ENCODE peak calls at places on chromosome 22, in six cellular contexts. One of them, this sample, is unnamed.

GRCh38 chr22:26585104-26585790 is 4.7 kb downstream of the TPST2 start:
- DNase-seq in colonic mucosa: no peak
- DNase-seq in NCI-H1417: no peak
- DNase-seq in SJSA1: peak
- DNase-seq in type B pancreatic cell: no peak
- DNase-seq in GM13977: no peak
- DNase-seq in this sample: peak

GRCh38 chr22:43476341-43476740 is 64.5 kb downstream of the MPPED1 start:
- DNase-seq in colonic mucosa: no peak
- DNase-seq in type B pancreatic cell: no peak
- DNase-seq in GM13977: no peak
- DNase-seq in NCI-H1417: no peak
- DNase-seq in SJSA1: no peak
- DNase-seq in this sample: no peak

GRCh38 chr22:30127749-30128166 is 47.5 kb downstream of the HORMAD2 start:
- DNase-seq in colonic mucosa: no peak
- DNase-seq in GM13977: no peak
- DNase-seq in type B pancreatic cell: no peak
- DNase-seq in NCI-H1417: no peak
- DNase-seq in SJSA1: no peak
- DNase-seq in this sample: no peak

GRCh38 chr22:36104988-36105387 is 55.6 kb downstream of the APOL3 start:
- DNase-seq in type B pancreatic cell: no peak
- DNase-seq in NCI-H1417: no peak
- DNase-seq in colonic mucosa: no peak
- DNase-seq in SJSA1: no peak
- DNase-seq in GM13977: no peak
- DNase-seq in this sample: no peak

GRCh38 chr22:49352361-49353169 is 475.1 kb downstream of the BRD1 start:
- DNase-seq in type B pancreatic cell: peak
- DNase-seq in NCI-H1417: no peak
- DNase-seq in GM13977: no peak
- DNase-seq in SJSA1: no peak
- DNase-seq in colonic mucosa: no peak
- DNase-seq in this sample: peak

GRCh38 chr22:20093437-20093836 is 13.4 kb downstream of the DGCR8 start:
- DNase-seq in NCI-H1417: no peak
- DNase-seq in type B pancreatic cell: no peak
- DNase-seq in GM13977: no peak
- DNase-seq in SJSA1: no peak
- DNase-seq in colonic mucosa: no peak
- DNase-seq in this sample: no peak

GRCh38 chr22:50579752-50580151 is 1.5 kb upstream of the CPT1B start:
- DNase-seq in GM13977: no peak
- DNase-seq in NCI-H1417: no peak
- DNase-seq in colonic mucosa: no peak
- DNase-seq in type B pancreatic cell: no peak
- DNase-seq in SJSA1: no peak
- DNase-seq in this sample: no peak

GRCh38 chr22:50253941-50254340 is 2.9 kb upstream of the HDAC10 start:
- DNase-seq in type B pancreatic cell: no peak
- DNase-seq in SJSA1: no peak
- DNase-seq in colonic mucosa: no peak
- DNase-seq in NCI-H1417: no peak
- DNase-seq in GM13977: no peak
- DNase-seq in this sample: no peak

GRCh38 chr22:50314455-50315288 is 7.2 kb upstream of the PLXNB2 start:
- DNase-seq in NCI-H1417: peak
- DNase-seq in colonic mucosa: peak
- DNase-seq in type B pancreatic cell: no peak
- DNase-seq in GM13977: peak
- DNase-seq in SJSA1: no peak
- DNase-seq in this sample: no peak

GRCh38 chr22:49427341-49427740 is 400.3 kb downstream of the BRD1 start:
- DNase-seq in type B pancreatic cell: peak
- DNase-seq in SJSA1: no peak
- DNase-seq in GM13977: no peak
- DNase-seq in colonic mucosa: no peak
- DNase-seq in NCI-H1417: no peak
- DNase-seq in this sample: no peak

GRCh38 chr22:36191106-36191836 is 10.3 kb downstream of the APOL4 start:
- DNase-seq in type B pancreatic cell: no peak
- DNase-seq in colonic mucosa: peak
- DNase-seq in NCI-H1417: no peak
- DNase-seq in SJSA1: no peak
- DNase-seq in GM13977: no peak
- DNase-seq in this sample: peak

GRCh38 chr22:26416670-26417270 is 12.3 kb upstream of the ASPHD2 start:
- DNase-seq in type B pancreatic cell: no peak
- DNase-seq in GM13977: no peak
- DNase-seq in SJSA1: peak
- DNase-seq in NCI-H1417: no peak
- DNase-seq in colonic mucosa: no peak
- DNase-seq in this sample: no peak

This sample was measured in coronary artery.